ENCODE peak calls at places on chromosomes 3 and 15, in seven cellular contexts. One of them, this sample, is unnamed. For H3K4me1, the result is how much of the 10 kb centered on the place peaks cover.

GRCh38 chr15:35784745-35785144 is 238.8 kb upstream of the DPH6 start:
- DNase-seq in psoas muscle: no peak
- DNase-seq in ovary: no peak
- DNase-seq in Panc1: no peak
- DNase-seq in pancreas: no peak
- DNase-seq in neural progenitor cell: no peak
- DNase-seq in adrenal gland: no peak
- DNase-seq in this sample: no peak

GRCh38 chr3:78804251-78805037 is 963.4 kb downstream of the ROBO1 start:
- DNase-seq in psoas muscle: no peak
- DNase-seq in ovary: no peak
- DNase-seq in Panc1: no peak
- DNase-seq in pancreas: no peak
- DNase-seq in neural progenitor cell: no peak
- DNase-seq in adrenal gland: no peak
- DNase-seq in this sample: no peak

GRCh38 chr3:187165144-187165543 is 25.8 kb upstream of the RPL39L start:
- DNase-seq in psoas muscle: no peak
- DNase-seq in ovary: no peak
- DNase-seq in Panc1: peak
- DNase-seq in pancreas: no peak
- DNase-seq in neural progenitor cell: peak
- DNase-seq in adrenal gland: no peak
- DNase-seq in this sample: peak

GRCh38 chr3:59286791-59287531 is 237.1 kb upstream of the CFAP20DC start:
- DNase-seq in psoas muscle: no peak
- DNase-seq in ovary: no peak
- DNase-seq in Panc1: no peak
- DNase-seq in pancreas: peak
- DNase-seq in neural progenitor cell: no peak
- DNase-seq in adrenal gland: peak
- DNase-seq in this sample: no peak

GRCh38 chr3:40162616-40163015 is 146.9 kb upstream of the EIF1B start:
- DNase-seq in psoas muscle: no peak
- DNase-seq in ovary: no peak
- DNase-seq in Panc1: no peak
- DNase-seq in pancreas: no peak
- DNase-seq in neural progenitor cell: no peak
- DNase-seq in adrenal gland: no peak
- DNase-seq in this sample: no peak

GRCh38 chr3:141302364-141303141 is 65.8 kb upstream of the ZBTB38 start:
- DNase-seq in psoas muscle: no peak
- DNase-seq in ovary: peak
- DNase-seq in Panc1: no peak
- DNase-seq in pancreas: no peak
- DNase-seq in neural progenitor cell: no peak
- DNase-seq in adrenal gland: peak
- DNase-seq in this sample: no peak

GRCh38 chr3:171169866-171170265 is 143.3 kb upstream of the SLC2A2 start:
- DNase-seq in psoas muscle: no peak
- DNase-seq in ovary: no peak
- DNase-seq in Panc1: no peak
- DNase-seq in pancreas: no peak
- DNase-seq in neural progenitor cell: no peak
- DNase-seq in adrenal gland: no peak
- DNase-seq in this sample: no peak

GRCh38 chr15:75640483-75641175 is 605 bp upstream of the IMP3 start:
- DNase-seq in psoas muscle: no peak
- DNase-seq in ovary: no peak
- DNase-seq in Panc1: peak
- DNase-seq in pancreas: peak
- DNase-seq in neural progenitor cell: peak
- DNase-seq in adrenal gland: peak
- DNase-seq in this sample: peak

GRCh38 chr15:62902821-62903220 is 139.7 kb upstream of the TPM1 start:
- DNase-seq in psoas muscle: no peak
- DNase-seq in ovary: no peak
- DNase-seq in Panc1: no peak
- DNase-seq in pancreas: no peak
- DNase-seq in neural progenitor cell: no peak
- DNase-seq in adrenal gland: no peak
- DNase-seq in this sample: no peak

GRCh38 chr3:126827121-126827520 is 123.1 kb downstream of the CHCHD6 start:
- DNase-seq in psoas muscle: peak
- DNase-seq in ovary: no peak
- DNase-seq in Panc1: no peak
- DNase-seq in pancreas: no peak
- DNase-seq in neural progenitor cell: no peak
- DNase-seq in adrenal gland: no peak
- DNase-seq in this sample: no peak

GRCh38 chr3:52712291-52713212 is 6.6 kb downstream of the SPCS1 start:
- DNase-seq in psoas muscle: peak
- DNase-seq in ovary: no peak
- DNase-seq in Panc1: no peak
- DNase-seq in pancreas: no peak
- DNase-seq in neural progenitor cell: no peak
- DNase-seq in adrenal gland: no peak
- DNase-seq in this sample: no peak

GRCh38 chr3:42090973-42091731 is at the start of gene TRAK1:
- DNase-seq in psoas muscle: peak
- DNase-seq in ovary: no peak
- DNase-seq in Panc1: no peak
- DNase-seq in pancreas: no peak
- DNase-seq in neural progenitor cell: no peak
- DNase-seq in adrenal gland: peak
- DNase-seq in this sample: no peak

GRCh38 chr15:89395996-89396395 is 61.4 kb upstream of the POLG start:
- DNase-seq in psoas muscle: no peak
- DNase-seq in ovary: no peak
- DNase-seq in Panc1: no peak
- DNase-seq in pancreas: no peak
- DNase-seq in neural progenitor cell: no peak
- DNase-seq in adrenal gland: no peak
- DNase-seq in this sample: no peak

GRCh38 chr3:65971281-65972252 is 67.2 kb downstream of the MAGI1 start:
- DNase-seq in psoas muscle: no peak
- DNase-seq in ovary: no peak
- DNase-seq in Panc1: no peak
- DNase-seq in pancreas: no peak
- DNase-seq in neural progenitor cell: no peak
- DNase-seq in adrenal gland: no peak
- DNase-seq in this sample: no peak

GRCh38 chr15:89356634-89357298 is 22.1 kb upstream of the POLG start:
- DNase-seq in psoas muscle: no peak
- DNase-seq in ovary: no peak
- DNase-seq in Panc1: no peak
- DNase-seq in pancreas: peak
- DNase-seq in neural progenitor cell: peak
- DNase-seq in adrenal gland: no peak
- DNase-seq in this sample: no peak

GRCh38 chr3:128066111-128066510 is 13.9 kb downstream of the SEC61A1 start:
- DNase-seq in psoas muscle: no peak
- DNase-seq in ovary: no peak
- DNase-seq in Panc1: no peak
- DNase-seq in pancreas: no peak
- DNase-seq in neural progenitor cell: no peak
- DNase-seq in adrenal gland: no peak
- DNase-seq in this sample: no peak

DNA sequence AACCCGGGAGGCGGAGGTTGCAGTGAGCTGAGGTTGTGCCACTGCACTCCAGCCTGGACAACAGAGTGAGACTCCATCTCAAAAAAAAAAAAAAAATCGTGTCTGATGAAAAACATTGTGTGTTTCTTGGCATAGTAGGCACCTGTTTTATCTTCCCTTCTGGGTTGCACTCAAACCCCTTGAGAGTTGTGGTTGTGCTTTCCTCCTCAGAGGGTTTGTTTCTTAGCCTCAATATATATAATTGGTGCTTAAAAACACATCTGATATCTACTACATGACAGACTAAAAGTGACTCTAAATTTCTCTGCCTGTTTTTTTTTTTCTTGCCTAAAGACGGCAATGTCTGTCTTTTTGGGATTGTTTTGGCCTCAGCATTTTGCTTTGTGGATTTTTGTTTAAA is 7.6 kb downstream of the NR1D2 start:
- DNase-seq in psoas muscle: no peak
- DNase-seq in ovary: no peak
- DNase-seq in Panc1: no peak
- DNase-seq in pancreas: no peak
- DNase-seq in neural progenitor cell: no peak
- DNase-seq in adrenal gland: no peak
- DNase-seq in this sample: no peak
- H3K27ac ChIP-seq in psoas muscle: peak
- H3K27ac ChIP-seq in ovary: no peak
- H3K27ac ChIP-seq in Panc1: no peak
- H3K27ac ChIP-seq in pancreas: no peak
- H3K27ac ChIP-seq in neural progenitor cell: no peak
- H3K27ac ChIP-seq in adrenal gland: no peak
- H3K27ac ChIP-seq in this sample: no peak

GRCh38 chr3:20741381-20741780 is 555.4 kb upstream of the SGO1 start:
- DNase-seq in psoas muscle: no peak
- DNase-seq in ovary: no peak
- DNase-seq in Panc1: no peak
- DNase-seq in pancreas: no peak
- DNase-seq in neural progenitor cell: no peak
- DNase-seq in adrenal gland: no peak
- DNase-seq in this sample: no peak

GRCh38 chr3:20742903-20743302 is 556.9 kb upstream of the SGO1 start:
- DNase-seq in psoas muscle: no peak
- DNase-seq in ovary: no peak
- DNase-seq in Panc1: no peak
- DNase-seq in pancreas: no peak
- DNase-seq in neural progenitor cell: no peak
- DNase-seq in adrenal gland: no peak
- DNase-seq in this sample: no peak

GRCh38 chr3:20736287-20736686 is 550.3 kb upstream of the SGO1 start:
- DNase-seq in psoas muscle: no peak
- DNase-seq in ovary: no peak
- DNase-seq in Panc1: no peak
- DNase-seq in pancreas: no peak
- DNase-seq in neural progenitor cell: no peak
- DNase-seq in adrenal gland: no peak
- DNase-seq in this sample: no peak

GRCh38 chr3:20739814-20740213 is 553.8 kb upstream of the SGO1 start:
- DNase-seq in psoas muscle: no peak
- DNase-seq in ovary: no peak
- DNase-seq in Panc1: no peak
- DNase-seq in pancreas: no peak
- DNase-seq in neural progenitor cell: no peak
- DNase-seq in adrenal gland: no peak
- DNase-seq in this sample: no peak
- TF ChIP-seq CTCF in psoas muscle: peak
- TF ChIP-seq CTCF in ovary: no peak
- TF ChIP-seq CTCF in Panc1: no peak
- TF ChIP-seq CTCF in pancreas: no peak
- TF ChIP-seq CTCF in neural progenitor cell: peak
- TF ChIP-seq CTCF in adrenal gland: no peak
- TF ChIP-seq CTCF in this sample: no peak

GRCh38 chr15:100934166-100934565 is 15.0 kb downstream of the LRRK1 start:
- DNase-seq in psoas muscle: no peak
- DNase-seq in ovary: no peak
- DNase-seq in Panc1: no peak
- DNase-seq in pancreas: no peak
- DNase-seq in neural progenitor cell: no peak
- DNase-seq in adrenal gland: no peak
- DNase-seq in this sample: no peak

GRCh38 chr15:100932676-100933348 is 13.7 kb downstream of the LRRK1 start:
- DNase-seq in psoas muscle: no peak
- DNase-seq in ovary: no peak
- DNase-seq in Panc1: no peak
- DNase-seq in pancreas: no peak
- DNase-seq in neural progenitor cell: no peak
- DNase-seq in adrenal gland: no peak
- DNase-seq in this sample: no peak

GRCh38 chr15:100931143-100931890 is 12.2 kb downstream of the LRRK1 start:
- DNase-seq in psoas muscle: no peak
- DNase-seq in ovary: no peak
- DNase-seq in Panc1: no peak
- DNase-seq in pancreas: no peak
- DNase-seq in neural progenitor cell: no peak
- DNase-seq in adrenal gland: no peak
- DNase-seq in this sample: no peak

GRCh38 chr15:100937171-100937570 is 18.0 kb downstream of the LRRK1 start:
- DNase-seq in psoas muscle: no peak
- DNase-seq in ovary: no peak
- DNase-seq in Panc1: no peak
- DNase-seq in pancreas: no peak
- DNase-seq in neural progenitor cell: no peak
- DNase-seq in adrenal gland: no peak
- DNase-seq in this sample: no peak

DNA sequence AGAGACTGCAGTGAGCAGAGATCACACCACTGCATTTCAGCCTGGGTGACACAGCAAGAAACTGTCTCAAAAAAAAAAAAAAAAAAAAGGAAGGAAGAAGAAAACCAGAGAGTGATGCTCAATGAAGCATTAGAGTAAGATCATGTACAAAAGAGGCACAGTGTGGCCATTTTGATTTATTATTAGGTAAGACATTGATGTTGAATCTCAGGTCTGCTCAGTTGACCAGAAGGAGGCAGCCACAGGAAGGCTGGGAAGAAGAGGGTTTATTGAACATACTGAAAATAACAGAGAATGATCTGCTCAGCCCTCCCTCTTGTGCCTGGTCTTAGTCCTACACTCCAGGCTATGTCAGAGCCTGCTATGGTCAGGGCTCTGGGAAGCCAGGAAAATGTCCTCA is 15.6 kb downstream of the LRRK1 start:
- DNase-seq in psoas muscle: no peak
- DNase-seq in ovary: no peak
- DNase-seq in Panc1: no peak
- DNase-seq in pancreas: no peak
- DNase-seq in neural progenitor cell: no peak
- DNase-seq in adrenal gland: no peak
- DNase-seq in this sample: no peak
- H3K4me1 ChIP-seq in psoas muscle: under half
- H3K4me1 ChIP-seq in ovary: under half
- H3K4me1 ChIP-seq in Panc1: under half
- H3K4me1 ChIP-seq in pancreas: under half
- H3K4me1 ChIP-seq in neural progenitor cell: under half
- H3K4me1 ChIP-seq in adrenal gland: under half
- H3K4me1 ChIP-seq in this sample: under half

GRCh38 chr3:44996556-44996969 is 20.5 kb downstream of the EXOSC7 start:
- DNase-seq in psoas muscle: no peak
- DNase-seq in ovary: no peak
- DNase-seq in Panc1: no peak
- DNase-seq in pancreas: no peak
- DNase-seq in neural progenitor cell: no peak
- DNase-seq in adrenal gland: peak
- DNase-seq in this sample: no peak
- H3K27ac ChIP-seq in psoas muscle: no peak
- H3K27ac ChIP-seq in ovary: no peak
- H3K27ac ChIP-seq in Panc1: no peak
- H3K27ac ChIP-seq in pancreas: peak
- H3K27ac ChIP-seq in neural progenitor cell: no peak
- H3K27ac ChIP-seq in adrenal gland: peak
- H3K27ac ChIP-seq in this sample: no peak

GRCh38 chr3:30181546-30181945 is 424.9 kb upstream of the TGFBR2 start:
- DNase-seq in psoas muscle: no peak
- DNase-seq in ovary: no peak
- DNase-seq in Panc1: no peak
- DNase-seq in pancreas: no peak
- DNase-seq in neural progenitor cell: no peak
- DNase-seq in adrenal gland: no peak
- DNase-seq in this sample: no peak
- TF ChIP-seq CTCF in psoas muscle: no peak
- TF ChIP-seq CTCF in ovary: no peak
- TF ChIP-seq CTCF in Panc1: no peak
- TF ChIP-seq CTCF in pancreas: no peak
- TF ChIP-seq CTCF in neural progenitor cell: no peak
- TF ChIP-seq CTCF in adrenal gland: no peak
- TF ChIP-seq CTCF in this sample: no peak